ENCODE peak calls at places on chromosomes 2 and 18, in seven cellular contexts. D, F, U, T, C, E and B are unnamed samples.
A peak's percentile ranks its signal among the peaks of the same experiment; 100 is the strongest.

GRCh38 chr2:138414014-138414413 is 87.6 kb upstream of the SPOPL start:
- DNase-seq in D (no peak), F (no peak), U (no peak), T (no peak), C (no peak), E (no peak), B (no peak)

GRCh38 chr2:233857511-233858118 is 3.3 kb upstream of the HJURP start:
- DNase-seq in D (peak; percentile 60), F (no peak), U (peak; percentile 73), T (no peak), C (peak; percentile 35), E (peak; percentile 22), B (peak; percentile 55)

GRCh38 chr2:171592026-171592555 is 69.8 kb downstream of the CYBRD1 start:
- DNase-seq in D (no peak), F (peak; percentile 22), U (no peak), T (no peak), C (no peak), E (no peak), B (no peak)

GRCh38 chr18:76430636-76431035 is 64.4 kb downstream of the ZNF516 start:
- DNase-seq in D (no peak), F (no peak), U (no peak), T (no peak), C (no peak), E (no peak), B (no peak)

GRCh38 chr2:105763076-105763475 is 18.4 kb downstream of the NCK2 start:
- DNase-seq in D (no peak), F (no peak), U (no peak), T (no peak), C (no peak), E (no peak), B (no peak)

GRCh38 chr2:239862613-239863012 is 162.5 kb downstream of the NDUFA10 start:
- DNase-seq in D (no peak), F (no peak), U (no peak), T (no peak), C (no peak), E (no peak), B (no peak)

GRCh38 chr2:203873921-203874631 is 6.5 kb downstream of the CTLA4 start:
- DNase-seq in D (no peak), F (no peak), U (no peak), T (no peak), C (peak; percentile 53), E (peak; percentile 70), B (no peak)

GRCh38 chr2:20015482-20016083 is 3.1 kb upstream of the MATN3 start:
- DNase-seq in D (no peak), F (peak; percentile 25), U (no peak), T (no peak), C (peak; percentile 46), E (peak; percentile 54), B (no peak)

GRCh38 chr2:219684721-219685689 is 57.6 kb downstream of the SLC4A3 start:
- DNase-seq in D (peak; percentile 92), F (peak; percentile 24), U (peak; percentile 78), T (peak; percentile 50), C (peak; percentile 42), E (peak; percentile 93), B (peak; percentile 83)

GRCh38 chr2:74223941-74224770 is 25.7 kb downstream of the MTHFD2 start:
- DNase-seq in D (no peak), F (no peak), U (no peak), T (no peak), C (no peak), E (peak; percentile 53), B (no peak)

GRCh38 chr2:129069875-129070594 is 751.4 kb upstream of the HS6ST1 start:
- DNase-seq in D (no peak), F (no peak), U (no peak), T (no peak), C (no peak), E (no peak), B (no peak)

GRCh38 chr2:31233741-31234689 is at the start of gene EHD3:
- DNase-seq in D (peak; percentile 93), F (peak; percentile 83), U (peak; percentile 88), T (peak; percentile 90), C (peak; percentile 98), E (peak; percentile 76), B (peak; percentile 91)

GRCh38 chr2:152407204-152407721 is 72.3 kb downstream of the FMNL2 start:
- DNase-seq in D (peak; percentile 84), F (no peak), U (no peak), T (peak; percentile 26), C (peak; percentile 84), E (peak; percentile 56), B (no peak)

GRCh38 chr2:73759904-73760303 is 20.0 kb downstream of the DUSP11 start:
- DNase-seq in D (no peak), F (no peak), U (no peak), T (no peak), C (no peak), E (no peak), B (no peak)

GRCh38 chr2:204321910-204322765 is 223.1 kb upstream of the PARD3B start:
- DNase-seq in D (no peak), F (no peak), U (no peak), T (peak; percentile 68), C (no peak), E (peak; percentile 86), B (no peak)

DNA sequence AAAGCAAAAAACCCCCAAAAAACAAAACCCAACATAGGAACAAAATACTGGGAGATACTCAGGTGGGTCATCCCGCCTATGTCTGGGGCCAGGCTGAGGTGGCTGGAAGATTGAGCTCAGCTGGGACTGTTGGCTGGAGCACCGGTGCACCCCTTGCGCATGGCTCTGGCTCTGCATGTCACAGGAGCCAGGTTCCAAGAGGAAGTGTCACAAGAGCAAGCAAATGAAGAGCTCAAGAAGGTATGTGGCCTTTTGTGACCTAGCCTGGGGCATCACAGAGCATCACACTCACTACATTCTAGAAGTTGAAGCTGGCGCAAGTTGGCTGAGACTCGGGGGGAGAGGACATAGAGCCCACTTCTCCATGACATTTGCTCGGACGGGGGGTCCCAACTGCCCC is 40.6 kb downstream of the PDCL3 start:
- DNase-seq in D (no peak), F (no peak), U (no peak), T (no peak), C (no peak), E (no peak), B (no peak)
- H3K4me3 ChIP-seq in D (no peak overlapping the region), F (no peak overlapping the region), U (no peak overlapping the region), T (no peak overlapping the region), C (no peak overlapping the region), E (no peak overlapping the region), B (no peak overlapping the region)

GRCh38 chr2:64947906-64948305 is 41.3 kb upstream of the SLC1A4 start:
- DNase-seq in D (no peak), F (no peak), U (no peak), T (no peak), C (no peak), E (no peak), B (no peak)

GRCh38 chr2:64944484-64944883 is 44.7 kb upstream of the SLC1A4 start:
- DNase-seq in D (no peak), F (no peak), U (no peak), T (no peak), C (no peak), E (peak; percentile 44), B (no peak)

GRCh38 chr2:64946737-64947090 is 42.5 kb upstream of the SLC1A4 start:
- DNase-seq in D (no peak), F (no peak), U (no peak), T (no peak), C (no peak), E (no peak), B (no peak)

GRCh38 chr2:64943387-64944150 is 45.6 kb upstream of the SLC1A4 start:
- DNase-seq in D (peak; percentile 91), F (peak; percentile 82), U (no peak), T (peak; percentile 43), C (no peak), E (peak; percentile 94), B (peak; percentile 28)

DNA sequence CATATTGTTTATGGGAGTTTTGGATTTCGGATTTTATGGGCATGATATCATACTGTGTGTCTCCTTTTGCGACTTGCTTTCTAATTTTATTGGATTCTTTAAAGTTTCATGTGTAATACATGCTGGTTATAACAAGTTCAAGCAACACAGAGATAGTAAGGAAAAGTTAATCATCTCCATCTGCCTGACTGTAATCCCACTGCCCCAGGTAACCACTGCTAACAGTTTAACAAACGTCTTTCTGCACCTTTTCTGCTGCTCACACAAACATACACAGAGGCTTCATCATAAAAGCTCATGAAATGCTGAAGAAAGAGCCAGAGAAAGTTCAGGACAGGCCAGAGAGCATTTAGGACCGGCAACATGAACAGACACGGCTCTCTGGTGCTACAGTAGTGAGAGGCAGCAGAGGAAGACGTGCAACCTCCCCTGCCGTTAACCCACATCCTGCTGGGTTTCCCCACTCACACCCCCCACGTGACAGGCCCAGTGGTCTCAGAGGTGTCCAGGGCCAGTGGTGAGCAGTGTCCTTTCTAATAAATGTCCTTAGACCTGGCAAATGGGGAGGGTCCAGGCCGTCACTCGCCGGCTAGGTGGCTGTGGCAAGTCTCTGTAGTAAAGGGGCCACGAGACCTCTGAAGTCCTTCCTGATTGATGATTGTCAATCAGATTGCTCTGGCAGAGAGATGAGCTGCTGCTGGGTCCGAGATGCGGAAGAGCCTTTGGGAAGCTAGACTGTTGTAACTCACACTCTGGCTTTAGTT is 43.0 kb upstream of the SLC1A4 start:
- DNase-seq in D (no peak), F (no peak), U (peak; percentile 61), T (no peak), C (peak; percentile 5), E (no peak), B (peak; percentile 48)
- H3K4me3 ChIP-seq in D (no peak overlapping the region), F (no peak overlapping the region), U (peak overlapping the region; percentile 4), T (no peak overlapping the region), C (no peak overlapping the region), E (no peak overlapping the region), B (no peak overlapping the region)

GRCh38 chr2:160491922-160492371 is 1.7 kb downstream of the RBMS1 start:
- DNase-seq in D (no peak), F (no peak), U (no peak), T (no peak), C (peak; percentile 58), E (peak; percentile 63), B (no peak)
- H3K4me3 ChIP-seq in D (peak overlapping the region; percentile 82), F (no peak overlapping the region), U (peak overlapping the region; percentile 82), T (peak overlapping the region; percentile 73), C (peak overlapping the region; percentile 98), E (peak overlapping the region; percentile 91), B (peak overlapping the region; percentile 78)

GRCh38 chr2:17542471-17542870 is 2.0 kb downstream of the VSNL1 start:
- DNase-seq in D (no peak), F (no peak), U (no peak), T (no peak), C (no peak), E (peak; percentile 52), B (no peak)

GRCh38 chr2:17539993-17540812 is at the start of gene VSNL1:
- DNase-seq in D (peak; percentile 82), F (peak; percentile 81), U (peak; percentile 71), T (peak; percentile 76), C (peak; percentile 98), E (peak; percentile 86), B (peak; percentile 43)

GRCh38 chr2:17540813-17541513 is 467 bp downstream of the VSNL1 start:
- DNase-seq in D (no peak), F (no peak), U (no peak), T (no peak), C (no peak), E (peak; percentile 22), B (no peak)

GRCh38 chr2:17543131-17543660 is 2.7 kb downstream of the VSNL1 start:
- DNase-seq in D (no peak), F (no peak), U (no peak), T (no peak), C (peak; percentile 62), E (no peak), B (no peak)

DNA sequence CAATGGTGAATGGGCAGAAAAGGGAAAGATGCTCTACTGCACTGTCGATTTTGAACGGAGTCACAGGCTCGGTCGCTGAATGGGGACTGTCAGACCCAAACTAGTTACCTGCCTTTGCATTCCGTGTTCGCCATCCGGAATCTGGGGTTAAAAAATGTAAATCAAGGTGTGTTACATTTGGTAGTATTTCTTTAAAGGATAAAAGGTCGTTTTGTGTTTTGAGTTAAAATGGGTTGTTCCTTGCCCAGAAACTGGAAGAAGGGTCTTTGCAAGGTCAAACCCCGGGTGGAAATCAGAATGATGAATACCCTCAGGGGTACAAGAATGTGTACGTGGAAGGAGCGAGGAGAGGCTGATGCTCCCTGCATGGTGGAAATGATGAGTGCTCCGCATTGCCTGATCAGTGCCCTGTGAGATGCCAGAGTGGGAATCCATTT is 1.0 kb downstream of the VSNL1 start:
- DNase-seq in D (no peak), F (no peak), U (no peak), T (no peak), C (peak; percentile 20), E (no peak), B (no peak)
- H3K4me3 ChIP-seq in D (peak overlapping the region; percentile 62), F (no peak overlapping the region), U (peak overlapping the region; percentile 56), T (peak overlapping the region; percentile 55), C (peak overlapping the region; percentile 77), E (peak overlapping the region; percentile 70), B (no peak overlapping the region)